ENCODE peak calls at places on chromosomes 7 and 10, in seven cellular contexts. C, S, A, F, K, X and Z are unnamed samples. For H3K4me1 and H3K9me3, the result is how much of the 10 kb centered on the place peaks cover.

GRCh38 chr7:33982425-33982786 is 77.1 kb downstream of the BMPER start:
- DNase-seq in X (no peak), K (no peak), F (no peak), C (no peak), A (no peak), S (no peak), Z (no peak)

GRCh38 chr7:133535308-133535707 is 282.4 kb downstream of the EXOC4 start:
- DNase-seq in K (no peak), A (no peak), C (no peak), S (no peak), F (no peak), X (no peak), Z (no peak)

GRCh38 chr7:132878228-132878919 is 203.5 kb downstream of the CHCHD3 start:
- DNase-seq in C (no peak), F (no peak), S (no peak), A (no peak), K (no peak), X (no peak), Z (no peak)

GRCh38 chr10:33116293-33116697 is 158.3 kb upstream of the ITGB1 start:
- DNase-seq in C (no peak), X (no peak), F (peak), K (no peak), S (no peak), A (peak), Z (no peak)

GRCh38 chr7:27771111-27771510 is 31.1 kb downstream of the TAX1BP1 start:
- DNase-seq in K (no peak), C (no peak), X (peak), F (no peak), A (no peak), S (no peak), Z (no peak)

GRCh38 chr10:118518095-118518494 is 77.4 kb downstream of the PRLHR start:
- DNase-seq in F (no peak), X (no peak), A (no peak), K (no peak), C (no peak), S (no peak), Z (no peak)

GRCh38 chr7:121041516-121042148 is 53.1 kb downstream of the CPED1 start:
- DNase-seq in F (no peak), S (no peak), X (no peak), K (no peak), A (no peak), C (no peak), Z (no peak)

GRCh38 chr10:4883079-4883739 is 57.2 kb downstream of the AKR1E2 start:
- DNase-seq in X (no peak), F (no peak), C (no peak), A (no peak), K (no peak), S (no peak), Z (no peak)

GRCh38 chr7:107933386-107934013 is 42.5 kb downstream of the DLD start:
- DNase-seq in A (no peak), C (no peak), K (no peak), X (no peak), S (no peak), F (no peak), Z (no peak)

GRCh38 chr10:7480742-7481381 is 70.0 kb upstream of the SFMBT2 start:
- DNase-seq in X (no peak), C (no peak), F (no peak), A (peak), K (no peak), S (no peak), Z (no peak)

GRCh38 chr10:124728071-124728829 is 15.9 kb downstream of the FAM53B start:
- DNase-seq in F (no peak), C (no peak), A (no peak), S (peak), X (no peak), K (no peak), Z (no peak)

GRCh38 chr10:46520381-46520780 is 36.1 kb downstream of the GPRIN2 start:
- DNase-seq in F (no peak), X (no peak), A (no peak), K (peak), S (no peak), C (peak), Z (no peak)

GRCh38 chr7:132895231-132895630 is 186.7 kb downstream of the CHCHD3 start:
- DNase-seq in F (no peak), A (no peak), K (no peak), C (no peak), X (no peak), S (no peak), Z (no peak)

GRCh38 chr7:46007990-46008643 is 87.0 kb upstream of the IGFBP3 start:
- DNase-seq in F (no peak), X (peak), A (no peak), S (no peak), C (no peak), K (no peak), Z (no peak)

GRCh38 chr7:6228865-6229264 is 43.6 kb downstream of the CYTH3 start:
- DNase-seq in S (no peak), C (no peak), K (no peak), F (no peak), X (no peak), A (peak), Z (no peak)

GRCh38 chr10:114250246-114250645 is 11.2 kb downstream of the VWA2 start:
- DNase-seq in S (no peak), F (no peak), K (no peak), A (no peak), C (no peak), X (no peak), Z (no peak)

GRCh38 chr10:129942936-129943724 is 20.9 kb downstream of the EBF3 start:
- DNase-seq in K (peak), A (no peak), X (no peak), C (no peak), F (no peak), S (peak), Z (no peak)

GRCh38 chr10:76052798-76053473 is 621.5 kb downstream of the LRMDA start:
- DNase-seq in F (no peak), K (no peak), A (no peak), X (no peak), C (no peak), S (no peak), Z (no peak)

GRCh38 chr7:151518105-151518780 is 1.5 kb downstream of the RHEB start:
- DNase-seq in A (peak), S (peak), C (peak), F (peak), X (peak), K (peak), Z (no peak)

GRCh38 chr7:22569586-22570321 is 69.8 kb upstream of the STEAP1B start:
- DNase-seq in X (no peak), S (no peak), K (peak), C (peak), A (no peak), F (no peak), Z (no peak)

GRCh38 chr10:122220736-122221135 is 50.4 kb upstream of the BTBD16 start:
- DNase-seq in X (no peak), C (no peak), A (no peak), F (no peak), S (no peak), K (no peak), Z (no peak)

GRCh38 chr7:15686209-15686956 is at the start of gene MEOX2:
- DNase-seq in A (no peak), F (no peak), S (peak), K (peak), C (peak), X (no peak), Z (no peak)

GRCh38 chr10:34024708-34025425 is 690.4 kb upstream of the NRP1 start:
- DNase-seq in S (no peak), A (no peak), F (no peak), X (no peak), K (no peak), C (no peak), Z (no peak)

GRCh38 chr10:131560166-131560565 is 248.6 kb upstream of the TCERG1L start:
- DNase-seq in X (no peak), A (no peak), K (no peak), S (no peak), C (no peak), F (no peak), Z (no peak)

GRCh38 chr10:23114228-23114850 is 19.0 kb downstream of the MSRB2 start:
- DNase-seq in X (no peak), K (no peak), C (no peak), F (no peak), S (no peak), A (no peak), Z (no peak)

GRCh38 chr10:73774637-73775036 is 7.2 kb upstream of the CHCHD1 start:
- DNase-seq in X (peak), K (no peak), S (peak), C (no peak), F (peak), A (peak), Z (no peak)
- TF ChIP-seq CTCF in X (peak), K (no peak), S (no peak), C (no peak), F (no peak), A (peak), Z (no peak)

GRCh38 chr7:127678330-127678729 is 26.3 kb downstream of the SND1 start:
- DNase-seq in F (no peak), A (no peak), S (no peak), C (no peak), K (no peak), X (no peak), Z (no peak)

GRCh38 chr7:127678947-127679346 is 27.0 kb downstream of the SND1 start:
- DNase-seq in S (no peak), X (no peak), A (no peak), C (no peak), K (no peak), F (no peak), Z (no peak)

GRCh38 chr7:127680983-127681382 is 29.0 kb downstream of the SND1 start:
- DNase-seq in S (no peak), C (no peak), K (no peak), X (no peak), F (no peak), A (no peak), Z (no peak)

GRCh38 chr7:127683776-127684681 is 32.0 kb downstream of the SND1 start:
- DNase-seq in S (no peak), X (no peak), A (peak), F (no peak), K (no peak), C (no peak), Z (no peak)

DNA sequence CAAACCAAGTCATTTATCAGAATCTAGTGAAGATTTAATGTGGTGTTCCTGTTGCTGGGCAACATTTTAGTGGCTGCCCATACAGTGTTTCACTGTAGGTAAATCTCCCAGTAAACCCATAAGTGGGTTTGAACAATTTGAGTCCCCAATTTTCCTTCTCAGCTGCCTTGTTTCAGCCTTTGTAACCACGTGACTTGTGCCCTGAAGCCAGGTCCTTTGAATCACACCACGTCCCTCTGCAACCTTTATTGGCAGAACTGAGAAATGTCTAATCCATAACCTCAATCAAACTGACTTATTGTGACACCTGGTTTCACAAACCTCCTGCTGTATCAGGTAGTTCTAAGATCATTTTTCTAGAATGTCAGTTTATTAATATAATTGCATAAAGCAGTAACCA is 30.1 kb downstream of the SND1 start:
- DNase-seq in A (no peak), K (no peak), F (no peak), C (no peak), S (no peak), X (no peak), Z (no peak)
- H3K4me1 ChIP-seq in A (under half), K (under half), F (under half), C (under half), S (under half), X (under half), Z (under half)

GRCh38 chr7:158325530-158326381 is 261.9 kb downstream of the PTPRN2 start:
- DNase-seq in S (no peak), A (no peak), F (no peak), C (no peak), K (no peak), X (no peak), Z (no peak)
- H3K9me3 ChIP-seq in S (under half), A (under half), F (under half), C (under half), K (under half), X (under half), Z (under half)

DNA sequence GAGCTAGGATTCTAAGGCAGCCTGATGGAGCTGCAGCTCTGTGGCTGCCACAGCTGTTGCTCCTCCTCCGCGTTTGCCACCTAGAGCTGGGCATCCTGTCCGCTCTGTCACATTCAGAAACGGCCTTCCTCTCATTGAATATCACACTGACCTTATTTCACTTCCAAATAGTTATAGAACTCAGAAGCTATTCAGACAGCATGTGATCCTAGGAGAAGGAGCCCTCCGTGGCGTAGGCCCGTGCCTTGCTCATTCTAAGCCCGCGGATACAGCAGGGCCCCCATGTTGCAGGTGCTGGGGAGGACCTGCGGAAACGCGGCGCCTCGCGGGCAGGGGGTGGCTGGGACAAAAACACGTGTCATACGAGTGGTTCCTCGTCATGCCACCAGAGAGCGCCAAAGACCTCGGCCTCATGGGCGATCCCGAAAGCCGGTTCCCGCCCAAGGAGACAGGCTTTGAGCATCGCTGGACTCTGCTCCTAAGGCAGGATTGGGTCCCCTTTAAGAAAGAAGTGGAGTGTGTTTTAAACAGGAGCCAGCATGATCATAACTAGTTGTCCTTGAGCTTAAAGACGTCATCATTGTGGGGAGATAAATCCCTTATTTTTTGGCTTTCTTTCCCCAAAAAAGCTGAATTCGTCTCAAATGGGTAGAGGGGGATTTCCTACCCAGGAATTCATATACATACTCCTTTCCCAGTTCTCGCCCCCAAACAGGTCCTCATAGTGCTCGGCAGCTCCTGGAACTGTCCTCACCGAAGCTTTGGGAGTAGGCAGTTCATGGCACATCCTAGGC is 17.9 kb upstream of the FIGNL1 start:
- DNase-seq in A (peak), F (peak), K (peak), S (peak), C (peak), X (peak), Z (peak)
- TF ChIP-seq CTCF in A (peak), F (peak), K (peak), S (peak), C (peak), X (peak), Z (peak)

GRCh38 chr7:157336383-157337315 is at the start of gene DNAJB6:
- DNase-seq in A (peak), C (peak), F (peak), X (peak), K (peak), S (peak), Z (peak)

GRCh38 chr7:157335991-157336382 is 817 bp upstream of the DNAJB6 start:
- DNase-seq in S (no peak), C (no peak), F (no peak), A (no peak), X (no peak), K (no peak), Z (no peak)

GRCh38 chr7:157335256-157335655 is 1.5 kb upstream of the DNAJB6 start:
- DNase-seq in X (no peak), K (no peak), A (no peak), S (no peak), C (no peak), F (no peak), Z (no peak)

GRCh38 chr7:157339777-157340677 is 3.2 kb downstream of the DNAJB6 start:
- DNase-seq in C (peak), A (peak), S (peak), F (peak), X (peak), K (no peak), Z (no peak)

DNA sequence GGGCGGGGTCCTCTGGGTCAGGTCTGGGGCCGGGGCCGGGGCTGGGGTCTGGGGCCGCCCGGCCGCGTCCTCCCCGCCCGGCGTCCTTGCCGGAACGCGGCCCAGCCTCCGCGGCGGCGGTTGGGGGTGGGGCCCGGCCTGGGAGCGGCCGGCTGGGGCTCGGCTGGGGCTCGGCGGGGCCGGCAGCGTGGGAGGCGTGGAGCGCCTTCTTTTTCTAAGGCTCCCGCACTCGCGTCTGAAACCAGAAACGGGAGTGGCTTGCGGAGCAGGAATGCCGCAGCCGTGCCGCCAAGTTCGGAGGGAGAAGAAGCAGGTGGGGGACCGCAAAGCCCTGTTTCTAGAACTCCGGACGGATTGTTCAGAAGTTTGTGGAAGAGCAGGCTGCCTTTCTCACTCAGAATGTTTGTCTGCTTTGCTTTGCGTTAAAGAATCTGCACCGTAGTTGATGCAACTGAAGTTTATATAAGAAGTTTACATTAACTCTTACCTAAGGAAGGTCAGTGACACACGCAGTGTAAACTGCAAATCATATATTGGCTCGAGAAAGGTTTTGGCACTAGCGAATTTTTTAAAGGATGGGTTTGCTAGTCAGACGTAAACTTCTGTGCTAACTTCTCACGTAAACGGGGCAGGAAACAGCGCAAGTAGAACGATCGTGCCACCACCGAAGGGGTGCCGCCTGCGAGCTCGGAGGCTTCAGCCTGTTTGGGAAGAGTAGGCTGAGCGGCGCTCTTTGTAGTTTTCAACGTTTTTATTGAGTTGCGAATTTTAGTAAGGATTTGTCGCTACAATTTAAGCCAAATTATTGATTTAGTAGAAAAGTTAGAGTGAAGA is 729 bp downstream of the DNAJB6 start:
- DNase-seq in A (peak), X (peak), S (peak), K (peak), F (peak), C (peak), Z (no peak)
- H3K4me1 ChIP-seq in A (half or more), X (under half), S (under half), K (half or more), F (under half), C (half or more), Z (under half)

DNA sequence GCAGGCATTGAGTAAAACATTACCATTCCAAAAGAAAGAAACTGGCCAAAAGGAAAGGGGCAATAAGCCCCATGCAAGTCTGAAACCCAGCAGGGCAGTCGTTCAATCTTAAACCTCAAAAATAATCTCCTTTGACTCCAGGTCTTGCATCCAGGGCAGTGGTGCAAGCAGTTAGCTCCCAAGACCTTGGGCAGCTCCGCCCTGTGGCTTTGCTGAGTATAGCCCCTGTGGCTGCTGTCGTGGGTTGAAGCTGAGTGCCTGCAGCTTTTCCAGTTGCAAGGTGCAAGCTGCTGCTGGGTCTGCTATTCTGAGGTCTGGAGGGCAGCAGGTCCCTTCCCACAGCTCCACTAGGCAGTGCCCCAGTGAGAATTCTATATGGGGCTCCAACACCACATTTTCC is 580.1 kb upstream of the AUTS2 start:
- DNase-seq in K (no peak), A (peak), F (no peak), X (no peak), C (no peak), S (no peak), Z (no peak)
- H3K9me3 ChIP-seq in K (under half), A (under half), F (under half), X (under half), C (under half), S (under half), Z (under half)